ENCODE peak calls at places on chromosome 5, in nine cellular contexts. One of them, this sample, is unnamed. For H3K36me3, the result is how much of the 10 kb centered on the place peaks cover.

GRCh38 chr5:417301-417700 is 25.7 kb upstream of the EXOC3 start:
- DNase-seq in hepatocyte: no peak
- DNase-seq in ovary: no peak
- DNase-seq in GM12878: no peak
- DNase-seq in GM06990: no peak
- DNase-seq in left lung: no peak
- DNase-seq in CD8-positive, alpha-beta T cell: no peak
- DNase-seq in A673: no peak
- DNase-seq in mucosa of descending colon: no peak
- DNase-seq in this sample: no peak

GRCh38 chr5:76765249-76765648 is 49.3 kb downstream of the F2R start:
- DNase-seq in left lung: no peak
- DNase-seq in mucosa of descending colon: no peak
- DNase-seq in hepatocyte: no peak
- DNase-seq in GM06990: no peak
- DNase-seq in A673: no peak
- DNase-seq in CD8-positive, alpha-beta T cell: no peak
- DNase-seq in ovary: no peak
- DNase-seq in GM12878: no peak
- DNase-seq in this sample: no peak

GRCh38 chr5:89556215-89557009 is 673.4 kb upstream of the MEF2C start:
- DNase-seq in CD8-positive, alpha-beta T cell: no peak
- DNase-seq in GM12878: no peak
- DNase-seq in GM06990: no peak
- DNase-seq in mucosa of descending colon: no peak
- DNase-seq in hepatocyte: peak
- DNase-seq in ovary: no peak
- DNase-seq in left lung: no peak
- DNase-seq in A673: peak
- DNase-seq in this sample: no peak

GRCh38 chr5:127423173-127423798 is 94.2 kb upstream of the PRRC1 start:
- DNase-seq in hepatocyte: no peak
- DNase-seq in GM06990: no peak
- DNase-seq in ovary: no peak
- DNase-seq in A673: no peak
- DNase-seq in GM12878: peak
- DNase-seq in left lung: no peak
- DNase-seq in mucosa of descending colon: no peak
- DNase-seq in CD8-positive, alpha-beta T cell: no peak
- DNase-seq in this sample: no peak

GRCh38 chr5:78983601-78984000 is 1.5 kb downstream of the ARSB start:
- DNase-seq in A673: no peak
- DNase-seq in CD8-positive, alpha-beta T cell: no peak
- DNase-seq in ovary: no peak
- DNase-seq in GM12878: no peak
- DNase-seq in hepatocyte: no peak
- DNase-seq in GM06990: no peak
- DNase-seq in left lung: no peak
- DNase-seq in mucosa of descending colon: no peak
- DNase-seq in this sample: no peak

GRCh38 chr5:14809369-14810144 is 62.0 kb downstream of the ANKH start:
- DNase-seq in A673: peak
- DNase-seq in left lung: peak
- DNase-seq in ovary: no peak
- DNase-seq in CD8-positive, alpha-beta T cell: peak
- DNase-seq in hepatocyte: no peak
- DNase-seq in GM12878: peak
- DNase-seq in mucosa of descending colon: peak
- DNase-seq in GM06990: peak
- DNase-seq in this sample: no peak

GRCh38 chr5:59099270-59099994 is 516.6 kb downstream of the RAB3C start:
- DNase-seq in GM12878: no peak
- DNase-seq in hepatocyte: peak
- DNase-seq in A673: no peak
- DNase-seq in GM06990: no peak
- DNase-seq in mucosa of descending colon: no peak
- DNase-seq in ovary: no peak
- DNase-seq in left lung: no peak
- DNase-seq in CD8-positive, alpha-beta T cell: peak
- DNase-seq in this sample: no peak

GRCh38 chr5:1366514-1366913 is 21.6 kb upstream of the CLPTM1L start:
- DNase-seq in mucosa of descending colon: no peak
- DNase-seq in hepatocyte: no peak
- DNase-seq in left lung: no peak
- DNase-seq in A673: no peak
- DNase-seq in ovary: no peak
- DNase-seq in GM12878: peak
- DNase-seq in CD8-positive, alpha-beta T cell: no peak
- DNase-seq in GM06990: no peak
- DNase-seq in this sample: no peak

GRCh38 chr5:103919526-103919925 is 356.9 kb upstream of the NUDT12 start:
- DNase-seq in mucosa of descending colon: no peak
- DNase-seq in hepatocyte: no peak
- DNase-seq in left lung: no peak
- DNase-seq in ovary: no peak
- DNase-seq in GM06990: no peak
- DNase-seq in CD8-positive, alpha-beta T cell: no peak
- DNase-seq in A673: peak
- DNase-seq in GM12878: no peak
- DNase-seq in this sample: no peak

GRCh38 chr5:50655067-50655809 is 11.2 kb upstream of the PARP8 start:
- DNase-seq in A673: no peak
- DNase-seq in hepatocyte: no peak
- DNase-seq in GM12878: no peak
- DNase-seq in mucosa of descending colon: no peak
- DNase-seq in GM06990: no peak
- DNase-seq in ovary: no peak
- DNase-seq in left lung: no peak
- DNase-seq in CD8-positive, alpha-beta T cell: no peak
- DNase-seq in this sample: no peak

GRCh38 chr5:92652735-92653134 is 928.3 kb downstream of the NR2F1-AS1 start:
- DNase-seq in left lung: no peak
- DNase-seq in ovary: no peak
- DNase-seq in GM12878: no peak
- DNase-seq in A673: no peak
- DNase-seq in mucosa of descending colon: no peak
- DNase-seq in CD8-positive, alpha-beta T cell: no peak
- DNase-seq in GM06990: no peak
- DNase-seq in hepatocyte: peak
- DNase-seq in this sample: no peak

GRCh38 chr5:15105799-15106393 is 234.3 kb upstream of the ANKH start:
- DNase-seq in GM06990: peak
- DNase-seq in ovary: peak
- DNase-seq in A673: peak
- DNase-seq in left lung: no peak
- DNase-seq in hepatocyte: peak
- DNase-seq in mucosa of descending colon: no peak
- DNase-seq in GM12878: no peak
- DNase-seq in CD8-positive, alpha-beta T cell: no peak
- DNase-seq in this sample: peak

GRCh38 chr5:154072782-154073171 is 34.0 kb downstream of the MFAP3 start:
- DNase-seq in CD8-positive, alpha-beta T cell: no peak
- DNase-seq in GM06990: no peak
- DNase-seq in GM12878: no peak
- DNase-seq in hepatocyte: no peak
- DNase-seq in mucosa of descending colon: no peak
- DNase-seq in ovary: no peak
- DNase-seq in A673: no peak
- DNase-seq in left lung: no peak
- DNase-seq in this sample: peak

GRCh38 chr5:154077692-154078091 is 38.9 kb downstream of the MFAP3 start:
- DNase-seq in GM12878: no peak
- DNase-seq in ovary: no peak
- DNase-seq in CD8-positive, alpha-beta T cell: no peak
- DNase-seq in mucosa of descending colon: no peak
- DNase-seq in A673: no peak
- DNase-seq in GM06990: no peak
- DNase-seq in hepatocyte: peak
- DNase-seq in left lung: no peak
- DNase-seq in this sample: no peak

GRCh38 chr5:154076240-154076922 is 37.6 kb downstream of the MFAP3 start:
- DNase-seq in GM12878: no peak
- DNase-seq in GM06990: no peak
- DNase-seq in mucosa of descending colon: no peak
- DNase-seq in ovary: no peak
- DNase-seq in A673: no peak
- DNase-seq in left lung: no peak
- DNase-seq in hepatocyte: no peak
- DNase-seq in CD8-positive, alpha-beta T cell: no peak
- DNase-seq in this sample: no peak

DNA sequence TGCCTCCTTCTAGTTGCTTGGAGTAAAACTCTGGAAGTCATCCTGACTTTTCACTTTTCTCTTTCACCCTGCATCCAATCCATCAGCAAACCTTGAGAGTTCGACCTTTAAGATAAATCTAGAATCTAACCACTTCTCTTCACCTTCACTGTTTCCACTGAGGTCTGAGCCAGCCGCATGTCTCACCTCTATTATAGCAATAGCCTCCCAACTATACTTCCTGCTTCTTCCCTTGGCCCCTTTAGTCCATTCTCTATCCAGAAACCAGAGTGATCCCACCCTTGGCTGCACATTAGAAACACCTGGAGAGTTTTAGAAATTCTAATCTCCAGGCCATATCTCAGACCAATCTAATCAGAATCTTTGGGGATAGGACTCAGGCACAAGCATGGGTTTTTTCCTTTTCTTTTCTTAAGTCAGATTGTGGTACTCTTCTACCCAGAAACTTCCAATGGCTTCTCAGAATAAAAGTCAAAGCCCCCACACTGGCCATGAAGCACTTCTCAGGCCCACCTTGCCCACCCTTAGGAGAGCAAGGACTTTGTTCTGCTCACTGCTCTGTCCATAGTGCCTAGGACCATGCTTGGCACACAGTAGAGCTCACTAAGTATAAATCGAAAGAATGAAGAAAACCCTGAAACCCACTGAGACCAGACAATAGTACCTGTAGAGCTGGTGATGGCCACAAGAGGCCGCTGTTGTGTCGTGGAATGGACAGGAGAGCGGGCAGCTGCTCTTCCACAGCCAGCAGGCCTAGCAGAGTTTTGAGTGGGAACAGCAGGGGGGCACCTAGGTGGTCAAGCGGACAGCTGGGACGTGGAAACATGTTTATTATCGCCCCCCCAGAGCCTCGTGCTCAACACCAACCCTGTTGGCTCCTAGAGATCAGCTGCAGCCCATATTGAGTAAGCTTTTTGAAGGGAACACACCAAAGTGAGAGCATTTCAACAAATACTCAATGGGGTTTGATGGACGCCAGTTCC is 33.3 kb downstream of the MFAP3 start:
- DNase-seq in GM12878: peak
- DNase-seq in GM06990: peak
- DNase-seq in hepatocyte: peak
- DNase-seq in A673: peak
- DNase-seq in mucosa of descending colon: peak
- DNase-seq in CD8-positive, alpha-beta T cell: peak
- DNase-seq in left lung: peak
- DNase-seq in ovary: peak
- DNase-seq in this sample: peak
- H3K4me3 ChIP-seq in GM12878: no peak
- H3K4me3 ChIP-seq in GM06990: no peak
- H3K4me3 ChIP-seq in hepatocyte: no peak
- H3K4me3 ChIP-seq in A673: no peak
- H3K4me3 ChIP-seq in mucosa of descending colon: no peak
- H3K4me3 ChIP-seq in CD8-positive, alpha-beta T cell: no peak
- H3K4me3 ChIP-seq in left lung: no peak
- H3K4me3 ChIP-seq in ovary: no peak
- H3K4me3 ChIP-seq in this sample: no peak

DNA sequence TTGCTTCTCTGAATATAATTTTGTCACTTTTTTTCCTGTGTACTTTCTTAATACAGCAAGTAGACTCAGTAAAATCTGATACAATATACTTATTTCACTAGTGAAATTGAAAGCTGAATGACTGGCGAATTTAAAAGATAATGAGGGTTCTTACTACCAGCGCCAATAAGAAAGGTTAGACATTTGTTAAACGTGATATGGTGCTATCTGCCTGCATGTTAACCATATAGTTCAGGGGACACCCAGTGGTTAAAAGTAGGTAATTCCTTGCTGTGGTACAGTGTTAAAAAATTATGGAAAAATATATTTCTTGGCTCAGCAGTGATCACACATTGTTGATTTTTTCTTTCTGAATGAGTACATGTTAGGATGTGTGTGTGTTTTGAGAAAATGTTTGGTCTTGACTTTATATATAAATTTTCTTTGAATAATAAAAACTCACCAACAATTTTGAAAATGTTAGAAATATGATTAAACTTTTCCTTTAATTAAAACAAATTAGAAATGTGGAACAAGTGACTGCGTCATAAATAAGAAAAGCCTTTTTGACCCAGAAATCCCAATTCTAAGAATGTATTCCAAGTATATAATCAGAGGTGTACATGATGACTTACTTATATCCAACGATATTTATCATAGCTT is 25.8 kb downstream of the CAST start:
- DNase-seq in hepatocyte: peak
- DNase-seq in GM12878: no peak
- DNase-seq in mucosa of descending colon: no peak
- DNase-seq in CD8-positive, alpha-beta T cell: no peak
- DNase-seq in left lung: no peak
- DNase-seq in ovary: no peak
- DNase-seq in GM06990: peak
- DNase-seq in A673: peak
- DNase-seq in this sample: no peak
- TF ChIP-seq CTCF in hepatocyte: peak
- TF ChIP-seq CTCF in GM12878: peak
- TF ChIP-seq CTCF in mucosa of descending colon: no peak
- TF ChIP-seq CTCF in CD8-positive, alpha-beta T cell: no peak
- TF ChIP-seq CTCF in left lung: peak
- TF ChIP-seq CTCF in ovary: peak
- TF ChIP-seq CTCF in GM06990: peak
- TF ChIP-seq CTCF in A673: peak
- TF ChIP-seq CTCF in this sample: peak

GRCh38 chr5:138553437-138554095 is 10.5 kb upstream of the ETF1 start:
- DNase-seq in mucosa of descending colon: no peak
- DNase-seq in GM12878: no peak
- DNase-seq in hepatocyte: no peak
- DNase-seq in left lung: no peak
- DNase-seq in ovary: no peak
- DNase-seq in A673: no peak
- DNase-seq in CD8-positive, alpha-beta T cell: no peak
- DNase-seq in GM06990: no peak
- DNase-seq in this sample: no peak
- H3K36me3 ChIP-seq in mucosa of descending colon: under half
- H3K36me3 ChIP-seq in GM12878: under half
- H3K36me3 ChIP-seq in hepatocyte: under half
- H3K36me3 ChIP-seq in left lung: under half
- H3K36me3 ChIP-seq in ovary: under half
- H3K36me3 ChIP-seq in A673: half or more
- H3K36me3 ChIP-seq in CD8-positive, alpha-beta T cell: under half
- H3K36me3 ChIP-seq in GM06990: under half
- H3K36me3 ChIP-seq in this sample: half or more

DNA sequence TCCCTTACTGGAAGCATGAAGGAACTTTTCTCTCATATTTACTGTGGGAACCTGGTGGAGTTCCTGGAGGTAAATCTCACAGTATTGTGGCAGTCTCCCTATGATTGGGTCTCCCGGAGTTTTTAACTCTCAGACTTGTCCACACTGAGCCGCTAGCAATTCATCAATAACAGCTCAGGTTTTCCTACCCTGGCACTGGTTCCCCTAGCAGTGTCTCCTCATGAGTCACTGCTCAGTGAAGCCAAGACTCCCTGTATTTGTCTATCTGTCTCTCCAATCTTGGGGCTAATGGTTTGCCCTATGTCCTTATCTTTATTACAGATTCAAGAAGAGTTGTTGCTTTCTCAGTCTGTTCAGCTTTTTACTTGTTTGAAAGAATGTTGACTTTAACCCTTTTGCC is 176.7 kb upstream of the FGF10 start:
- DNase-seq in mucosa of descending colon: no peak
- DNase-seq in left lung: no peak
- DNase-seq in CD8-positive, alpha-beta T cell: no peak
- DNase-seq in hepatocyte: peak
- DNase-seq in GM12878: no peak
- DNase-seq in A673: no peak
- DNase-seq in GM06990: no peak
- DNase-seq in ovary: no peak
- DNase-seq in this sample: no peak
- H3K4me3 ChIP-seq in mucosa of descending colon: no peak
- H3K4me3 ChIP-seq in left lung: no peak
- H3K4me3 ChIP-seq in CD8-positive, alpha-beta T cell: no peak
- H3K4me3 ChIP-seq in hepatocyte: no peak
- H3K4me3 ChIP-seq in GM12878: no peak
- H3K4me3 ChIP-seq in A673: no peak
- H3K4me3 ChIP-seq in GM06990: no peak
- H3K4me3 ChIP-seq in ovary: no peak
- H3K4me3 ChIP-seq in this sample: no peak

This sample was measured in BE2C.